ENCODE peak calls at places on chromosomes 7 and 10, in six cellular contexts. O is right lobe of liver; F is hepatocyte; J is CD8-positive, alpha-beta T cell; M is brain microvascular endothelial cell; R is fibroblast of the aortic adventitia. U is an unnamed sample.

GRCh38 chr10:131180941-131181855 is 130.3 kb downstream of the TCERG1L start:
- DNase-seq in F (no peak), M (no peak), J (no peak), O (peak; percentile 27), R (no peak), U (no peak)

GRCh38 chr7:70533614-70534013 is 598.3 kb upstream of the GALNT17 start:
- DNase-seq in O (no peak), R (no peak), M (no peak), J (no peak), F (no peak), U (no peak)

GRCh38 chr7:44185729-44186128 is 3.5 kb downstream of the GCK start:
- DNase-seq in J (no peak), O (no peak), M (no peak), R (no peak), F (no peak), U (no peak)

GRCh38 chr7:45098983-45099839 is 10.4 kb upstream of the NACAD start:
- DNase-seq in R (no peak), O (no peak), M (no peak), F (no peak), J (no peak), U (no peak)

GRCh38 chr7:767941-768729 is 41.1 kb upstream of the PRKAR1B start:
- DNase-seq in O (no peak), J (no peak), R (peak; percentile 67), M (peak; percentile 92), F (no peak), U (no peak)

GRCh38 chr7:31814187-31814586 is 127.2 kb downstream of the PPP1R17 start:
- DNase-seq in F (no peak), R (peak; percentile 39), O (no peak), M (peak; percentile 22), J (no peak), U (no peak)

GRCh38 chr10:72981882-72982529 is 27.4 kb upstream of the PLA2G12B start:
- DNase-seq in O (no peak), R (no peak), J (no peak), M (no peak), F (no peak), U (no peak)

GRCh38 chr10:85231534-85232270 is 903.3 kb downstream of the CCSER2 start:
- DNase-seq in J (no peak), M (no peak), R (no peak), F (no peak), O (no peak), U (no peak)

GRCh38 chr10:125811251-125811650 is 11.8 kb downstream of the UROS start:
- DNase-seq in F (no peak), R (no peak), J (no peak), O (no peak), M (no peak), U (no peak)

GRCh38 chr10:11491087-11491486 is 120.4 kb downstream of the USP6NL start:
- DNase-seq in J (no peak), F (no peak), M (no peak), O (no peak), R (no peak), U (no peak)

GRCh38 chr10:120553911-120554310 is 96.9 kb downstream of the PLPP4 start:
- DNase-seq in F (no peak), O (no peak), R (no peak), M (no peak), J (no peak), U (no peak)

DNA sequence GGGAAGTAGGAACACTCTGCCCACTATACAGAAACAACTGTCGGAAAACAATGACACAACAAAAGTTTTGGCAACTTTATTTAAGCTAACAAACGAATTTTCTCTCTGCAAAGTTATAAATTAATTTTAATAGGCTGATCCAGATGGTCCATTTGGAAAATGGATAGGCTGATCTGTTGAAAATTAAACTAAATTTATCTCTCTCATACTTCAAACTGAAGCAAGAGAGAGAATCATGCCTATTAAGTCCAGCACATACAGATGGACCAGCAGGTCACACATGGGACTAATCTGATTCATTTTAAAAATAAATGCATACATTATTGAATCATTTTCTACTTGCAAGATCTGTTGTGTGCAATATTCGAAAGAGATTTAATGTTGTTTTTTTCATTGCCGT is 110.1 kb downstream of the BTRC start:
- DNase-seq in M (no peak), R (no peak), F (no peak), O (no peak), J (no peak), U (no peak)
- H3K4me3 ChIP-seq in M (no peak overlapping the region), R (no peak overlapping the region), F (no peak overlapping the region), O (no peak overlapping the region), J (no peak overlapping the region), U (no peak overlapping the region)

DNA sequence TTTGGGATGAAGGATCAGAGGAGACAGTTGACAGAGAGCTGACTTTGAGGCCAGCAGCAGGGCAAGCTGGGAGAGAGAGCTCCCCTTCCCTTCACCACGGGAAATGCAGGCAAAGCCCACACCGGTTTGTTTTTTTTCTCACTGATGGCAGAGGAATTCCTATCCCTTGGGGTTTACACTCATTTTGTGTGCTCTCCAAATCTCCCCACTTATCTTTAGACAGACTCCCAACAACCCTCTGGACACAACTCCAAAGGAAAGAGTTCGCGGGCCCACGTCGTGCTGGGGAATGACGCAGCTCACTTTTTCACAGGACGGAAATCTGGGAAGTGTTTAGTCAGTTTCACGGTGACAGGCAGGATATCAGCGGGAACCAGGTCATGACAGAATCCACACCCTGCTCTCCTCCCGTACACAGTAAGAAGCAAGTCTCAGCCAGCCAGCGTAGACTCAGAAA is 68.3 kb upstream of the FAM171A1 start:
- DNase-seq in F (peak; percentile 54), J (no peak), R (peak; percentile 95), M (peak; percentile 41), O (no peak), U (peak; percentile 35)
- H3K4me3 ChIP-seq in F (no peak overlapping the region), J (no peak overlapping the region), R (peak overlapping the region; percentile 50), M (peak overlapping the region; percentile 37), O (no peak overlapping the region), U (no peak overlapping the region)

GRCh38 chr7:55026086-55026790 is 7.4 kb downstream of the EGFR start:
- DNase-seq in J (no peak), F (no peak), M (no peak), O (no peak), R (peak; percentile 46), U (no peak)
- H3K4me3 ChIP-seq in J (no peak overlapping the region), F (no peak overlapping the region), M (no peak overlapping the region), O (no peak overlapping the region), R (no peak overlapping the region), U (no peak overlapping the region)

DNA sequence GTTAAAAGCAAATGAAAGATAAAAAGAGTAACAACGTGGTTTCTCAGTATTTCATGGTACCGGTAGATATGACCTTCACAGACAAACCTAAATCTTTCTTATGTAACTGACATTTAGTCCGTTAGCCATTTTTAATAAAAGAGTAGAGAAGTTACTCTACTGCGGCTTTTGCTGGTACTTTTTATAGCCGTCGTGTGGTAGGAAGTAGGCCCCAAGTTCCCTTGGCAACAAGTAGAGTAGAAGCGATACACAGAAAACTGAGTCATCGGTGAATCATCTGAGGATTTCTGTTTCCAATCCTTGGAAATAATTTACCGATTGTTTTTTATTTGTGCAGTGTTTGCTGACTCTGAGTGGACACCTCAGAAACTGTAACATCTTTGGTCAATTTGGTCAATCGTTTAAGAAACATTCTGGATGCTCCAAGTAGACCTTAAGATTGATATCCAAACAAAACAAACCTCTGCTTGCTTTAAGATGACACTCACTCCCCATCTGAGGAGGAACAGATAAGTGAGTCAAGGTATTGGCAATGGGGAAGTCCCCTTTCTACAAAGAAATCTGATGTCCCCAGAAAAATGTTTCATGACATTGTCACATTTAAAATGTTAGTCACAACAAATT is 63.9 kb upstream of the AHR start:
- DNase-seq in R (peak; percentile 90), F (peak; percentile 85), J (peak; percentile 77), M (peak; percentile 93), O (no peak), U (peak; percentile 65)
- H3K4me3 ChIP-seq in R (no peak overlapping the region), F (no peak overlapping the region), J (peak overlapping the region; percentile 11), M (no peak overlapping the region), O (no peak overlapping the region), U (no peak overlapping the region)